ENCODE peak calls at places on chromosomes 12 and 14, in four cellular contexts. X is caudate nucleus; D is activated T-helper 1 cell treated with anti-CD3 and anti-CD28 coated beads, Interleukin-12 subunit alpha, Interleukin-12 subunit beta, Interleukin-2, Interleukin-4 antibody, amounts not matched to agents 30 ng/mL and 10 ng/mL and 1 ng/mL, durations not matched to agents 14 hours and 24 hours and 36 hours; Z is stimulated activated CD4-positive, alpha-beta T cell treated with anti-CD3 and anti-CD28 coated beads, Interleukin-1b, Interleukin-23, amount 100 ng/mL, for 48 hours. C is an unnamed sample.

GRCh38 chr12:27516625-27517024 is 7.4 kb upstream of the PPFIBP1 start:
- DNase-seq in X (no peak), D (no peak), Z (no peak), C (no peak)

GRCh38 chr14:78970677-78971076 is 800.5 kb downstream of the NRXN3 start:
- DNase-seq in X (no peak), D (no peak), Z (no peak), C (no peak)

GRCh38 chr12:104667139-104667538 is 210.4 kb downstream of the CHST11 start:
- DNase-seq in X (no peak), D (no peak), Z (no peak), C (no peak)

GRCh38 chr12:2562400-2562799 is 232.4 kb upstream of the FKBP4 start:
- DNase-seq in X (no peak), D (no peak), Z (no peak), C (no peak)

GRCh38 chr12:13197526-13198141 is 1.1 kb downstream of the EMP1 start:
- DNase-seq in X (no peak), D (no peak), Z (no peak), C (peak)

GRCh38 chr12:111409403-111410228 is 3.9 kb downstream of the SH2B3 start:
- DNase-seq in X (no peak), D (no peak), Z (no peak), C (peak)

GRCh38 chr14:86766469-86766868 is 1226.5 kb downstream of the GALC start:
- DNase-seq in X (no peak), D (no peak), Z (no peak), C (no peak)

GRCh38 chr12:69935651-69936100 is 110.6 kb downstream of the MYRFL start:
- DNase-seq in X (no peak), D (no peak), Z (no peak), C (no peak)

GRCh38 chr12:32069071-32069470 is 37.6 kb upstream of the BICD1 start:
- DNase-seq in X (no peak), D (no peak), Z (no peak), C (peak)

GRCh38 chr14:104217486-104218360 is 79.3 kb downstream of the KIF26A start:
- DNase-seq in X (no peak), D (no peak), Z (no peak), C (no peak)

GRCh38 chr12:321606-322326 is 59.1 kb upstream of the SLC6A13 start:
- DNase-seq in X (no peak), D (no peak), Z (no peak), C (peak)

GRCh38 chr12:34300376-34301250 is 278.3 kb downstream of the ALG10 start:
- DNase-seq in X (no peak), D (no peak), Z (no peak), C (no peak)

GRCh38 chr12:104975621-104976343 is 10.3 kb upstream of the NOPCHAP1 start:
- DNase-seq in X (no peak), D (no peak), Z (no peak), C (peak)

GRCh38 chr14:74562515-74563232 is 49.4 kb downstream of the LTBP2 start:
- DNase-seq in X (no peak), D (no peak), Z (no peak), C (no peak)

GRCh38 chr12:27052176-27052575 is 29.8 kb downstream of the MED21 start:
- DNase-seq in X (no peak), D (no peak), Z (no peak), C (no peak)

GRCh38 chr12:70794131-70794530 is 126.4 kb downstream of the PTPRR start:
- DNase-seq in X (no peak), D (no peak), Z (no peak), C (no peak)